ENCODE peak calls at places on chromosomes 2 and 18, in four cellular contexts. M is HCT116, B is BJ, Z is heart left ventricle. S is an unnamed sample. For H3K36me3, the result is how much of the 10 kb centered on the place peaks cover.

GRCh38 chr18:68738572-68738971 is 23.7 kb upstream of the TMX3 start:
- DNase-seq in M (no peak), B (no peak), Z (no peak), S (no peak)

GRCh38 chr2:26850002-26850431 is 2.1 kb downstream of the DPYSL5 start:
- DNase-seq in M (no peak), B (no peak), Z (no peak), S (no peak)

GRCh38 chr2:62152000-62152399 is 43.9 kb upstream of the B3GNT2 start:
- DNase-seq in M (peak), B (no peak), Z (no peak), S (no peak)

GRCh38 chr2:96574364-96574763 is 37.8 kb downstream of the ARID5A start:
- DNase-seq in M (no peak), B (no peak), Z (no peak), S (no peak)

GRCh38 chr2:236535024-236535423 is 34.6 kb upstream of the ACKR3 start:
- DNase-seq in M (no peak), B (no peak), Z (no peak), S (peak)

GRCh38 chr2:160253440-160254296 is 53.6 kb upstream of the ITGB6 start:
- DNase-seq in M (no peak), B (no peak), Z (no peak), S (no peak)

GRCh38 chr2:85326946-85327756 is 638 bp downstream of the TGOLN2 start:
- DNase-seq in M (no peak), B (no peak), Z (peak), S (no peak)

GRCh38 chr2:209076151-209076550 is 347.7 kb upstream of the MAP2 start:
- DNase-seq in M (no peak), B (no peak), Z (no peak), S (no peak)

GRCh38 chr2:186641807-186642321 is 52.0 kb upstream of the FAM171B start:
- DNase-seq in M (peak), B (peak), Z (no peak), S (peak)

DNA sequence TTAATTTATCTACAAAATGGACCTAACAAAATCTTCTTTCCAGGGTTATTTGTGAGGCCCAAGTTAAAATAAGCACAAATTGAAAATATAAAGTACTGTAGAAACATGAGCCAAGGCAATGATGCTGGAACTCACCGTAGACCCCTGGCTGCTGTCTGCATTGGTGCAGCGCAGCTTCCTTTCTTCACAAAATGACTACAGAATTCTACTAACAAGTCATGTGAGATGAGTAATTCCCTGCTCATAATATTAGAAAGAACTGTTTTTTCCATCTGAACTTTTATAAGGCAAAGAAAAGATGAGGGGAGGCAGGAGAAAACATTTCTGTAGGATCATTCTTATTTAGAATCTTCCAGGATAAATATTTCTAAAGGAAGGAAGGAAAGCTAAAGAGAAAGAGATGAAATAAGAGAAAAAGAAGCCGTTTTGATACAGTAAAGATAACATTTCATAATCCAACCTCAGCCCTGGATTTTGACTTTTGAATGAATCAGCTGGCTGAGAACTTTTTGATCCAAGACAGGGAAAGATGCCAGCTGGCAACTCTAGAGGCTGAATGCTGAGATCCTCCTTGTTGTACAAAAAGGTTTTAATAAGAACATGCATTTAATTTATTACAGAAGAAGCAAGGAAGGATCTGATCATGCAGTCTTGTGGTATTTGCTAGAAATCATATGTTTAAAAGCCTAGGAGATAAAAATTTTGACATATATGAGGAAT is 183.9 kb upstream of the KLHL14 start:
- DNase-seq in M (no peak), B (no peak), Z (no peak), S (no peak)
- TF ChIP-seq CTCF in M (no peak), B (no peak), Z (no peak), S (peak)

DNA sequence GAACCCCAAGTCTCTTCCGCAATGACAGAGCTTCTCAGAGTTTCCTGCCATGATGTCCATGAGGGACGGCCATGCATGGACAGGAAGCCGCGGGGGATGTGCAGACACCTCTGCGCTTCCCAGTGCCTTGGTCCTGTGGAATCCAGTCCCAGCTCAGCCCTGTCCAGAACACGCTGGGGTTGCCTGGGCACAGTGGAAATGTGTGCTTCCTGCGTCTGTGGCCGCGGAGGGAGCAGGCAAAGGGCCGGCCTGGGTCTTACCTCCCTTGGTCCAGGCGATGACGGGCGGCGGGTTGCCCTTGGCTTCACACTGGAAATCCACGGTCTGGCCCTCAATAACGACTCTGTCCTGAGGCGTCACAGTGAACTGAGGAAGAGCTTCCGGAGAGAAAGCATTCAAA is 79.6 kb downstream of the PXDN start:
- DNase-seq in M (no peak), B (no peak), Z (no peak), S (no peak)
- H3K36me3 ChIP-seq in M (under half), B (under half), Z (under half), S (under half)

GRCh38 chr18:43277164-43277600 is at the start of gene SYT4:
- DNase-seq in M (no peak), B (no peak), Z (peak), S (peak)
- TF ChIP-seq CTCF in M (no peak), B (no peak), Z (no peak), S (no peak)

GRCh38 chr18:36142751-36143150 is 13.1 kb downstream of the ELP2 start:
- DNase-seq in M (no peak), B (no peak), Z (no peak), S (no peak)

GRCh38 chr18:36139251-36139650 is 9.6 kb downstream of the ELP2 start:
- DNase-seq in M (no peak), B (no peak), Z (no peak), S (no peak)

GRCh38 chr18:36141576-36141975 is 11.9 kb downstream of the ELP2 start:
- DNase-seq in M (no peak), B (no peak), Z (no peak), S (no peak)

GRCh38 chr18:36143391-36143790 is 13.7 kb downstream of the ELP2 start:
- DNase-seq in M (no peak), B (no peak), Z (no peak), S (no peak)
- H3K36me3 ChIP-seq in M (half or more), B (under half), Z (under half), S (under half)

S was measured in kidney epithelial cell.